ENCODE peak calls at places on chromosome 4, in ten cellular contexts. R is lower leg skin, A is tibial nerve, T is uterus, G is IMR-90, D is thyroid gland, K is vagina, M is breast epithelium, V is testis, Q is K562. B is an unnamed sample.

GRCh38 chr4:108693819-108694218 is 43.4 kb downstream of the OSTC start:
- DNase-seq in R (no peak), A (no peak), T (no peak), G (peak), D (no peak), K (no peak), M (no peak), V (no peak), Q (no peak), B (no peak)

GRCh38 chr4:92953462-92953861 is 649.7 kb downstream of the GRID2 start:
- DNase-seq in R (no peak), A (no peak), T (no peak), G (no peak), D (no peak), K (no peak), M (no peak), V (no peak), Q (no peak), B (no peak)

GRCh38 chr4:152014280-152014679 is 253.5 kb upstream of the GATB start:
- DNase-seq in R (no peak), A (no peak), T (no peak), G (no peak), D (no peak), K (no peak), M (no peak), V (no peak), Q (no peak), B (no peak)

GRCh38 chr4:184477201-184477999 is 3.0 kb upstream of the IRF2 start:
- DNase-seq in R (no peak), A (no peak), T (no peak), G (no peak), D (no peak), K (no peak), M (no peak), V (no peak), Q (no peak), B (no peak)

GRCh38 chr4:111283066-111283677 is 660.3 kb upstream of the PITX2 start:
- DNase-seq in R (peak), A (peak), T (no peak), G (peak), D (peak), K (no peak), M (peak), V (peak), Q (peak), B (peak)

GRCh38 chr4:24889991-24890390 is 22.9 kb downstream of the CCDC149 start:
- DNase-seq in R (no peak), A (no peak), T (no peak), G (peak), D (no peak), K (no peak), M (no peak), V (no peak), Q (no peak), B (no peak)

GRCh38 chr4:143433231-143433630 is 80.3 kb upstream of the SMARCA5 start:
- DNase-seq in R (no peak), A (no peak), T (no peak), G (no peak), D (no peak), K (no peak), M (no peak), V (no peak), Q (no peak), B (no peak)

GRCh38 chr4:140049024-140049923 is 104.7 kb downstream of the MAML3 start:
- DNase-seq in R (no peak), A (no peak), T (peak), G (peak), D (peak), K (no peak), M (no peak), V (peak), Q (no peak), B (peak)

GRCh38 chr4:145347684-145348083 is 134.0 kb upstream of the SMAD1 start:
- DNase-seq in R (no peak), A (no peak), T (no peak), G (peak), D (peak), K (no peak), M (no peak), V (no peak), Q (no peak), B (no peak)

GRCh38 chr4:184396001-184396400 is 78.3 kb downstream of the IRF2 start:
- DNase-seq in R (peak), A (no peak), T (no peak), G (no peak), D (no peak), K (no peak), M (no peak), V (no peak), Q (no peak), B (no peak)

GRCh38 chr4:38948551-38948950 is 80.9 kb downstream of the FAM114A1 start:
- DNase-seq in R (no peak), A (peak), T (peak), G (peak), D (no peak), K (peak), M (no peak), V (peak), Q (no peak), B (no peak)

GRCh38 chr4:179803857-179804256 is 2361.6 kb upstream of the AGA start:
- DNase-seq in R (no peak), A (no peak), T (no peak), G (peak), D (no peak), K (no peak), M (no peak), V (no peak), Q (no peak), B (no peak)

GRCh38 chr4:179804440-179804839 is 2362.2 kb upstream of the AGA start:
- DNase-seq in R (no peak), A (no peak), T (no peak), G (peak), D (no peak), K (no peak), M (no peak), V (no peak), Q (no peak), B (no peak)
- TF ChIP-seq POLR2A in R (no peak), A (no peak), T (no peak), G (no peak), D (no peak), K (no peak), M (no peak), V (no peak), Q (no peak), B (no peak)

GRCh38 chr4:188023682-188024081 is 28.1 kb downstream of the ZFP42 start:
- DNase-seq in R (no peak), A (no peak), T (no peak), G (peak), D (no peak), K (no peak), M (no peak), V (no peak), Q (no peak), B (no peak)
- H3K4me3 ChIP-seq in R (no peak), A (no peak), T (no peak), G (no peak), D (no peak), K (no peak), M (no peak), V (no peak), Q (no peak), B (no peak)

DNA sequence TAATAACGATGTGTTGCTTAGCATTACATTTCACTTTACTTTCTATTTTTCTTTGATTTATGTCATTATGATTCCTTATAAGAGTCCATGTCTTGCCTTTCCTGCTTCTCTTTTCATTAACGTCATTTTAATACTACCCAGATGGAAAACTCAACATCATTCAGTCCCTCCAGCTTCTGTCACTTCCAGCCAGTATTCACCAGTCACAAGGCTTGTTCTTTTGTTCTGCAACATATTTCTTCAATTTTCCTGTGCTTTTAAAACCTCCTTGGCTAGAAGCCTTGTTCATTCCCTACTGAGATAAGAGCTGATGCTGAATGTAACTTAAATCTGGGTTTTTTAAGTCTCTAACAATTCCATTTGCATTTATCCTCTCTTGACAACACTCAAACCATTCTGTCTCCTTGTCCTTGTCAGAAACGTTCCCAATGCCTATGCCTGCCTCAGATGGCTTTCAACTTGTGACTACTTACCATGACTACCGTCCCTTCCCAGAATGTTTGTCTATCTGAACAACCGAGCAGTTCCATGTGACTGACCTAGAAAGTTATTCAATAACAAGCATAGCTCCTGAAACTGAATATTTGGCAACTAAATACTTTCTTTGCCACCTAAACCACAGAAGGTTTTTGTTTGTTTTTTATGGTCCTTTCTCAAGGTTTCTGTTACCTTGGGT is 682.9 kb upstream of the GALNTL6 start:
- DNase-seq in R (no peak), A (no peak), T (no peak), G (no peak), D (peak), K (no peak), M (no peak), V (no peak), Q (no peak), B (no peak)
- TF ChIP-seq POLR2A in R (no peak), A (no peak), T (no peak), G (no peak), D (no peak), K (no peak), M (no peak), V (no peak), Q (no peak), B (no peak)

GRCh38 chr4:2443986-2444740 is 24.7 kb upstream of the RNF4 start:
- DNase-seq in R (no peak), A (no peak), T (no peak), G (no peak), D (no peak), K (no peak), M (no peak), V (no peak), Q (no peak), B (no peak)
- H3K4me3 ChIP-seq in R (no peak), A (no peak), T (no peak), G (no peak), D (no peak), K (no peak), M (no peak), V (no peak), Q (no peak), B (no peak)

GRCh38 chr4:10078481-10079233 is 37.9 kb downstream of the WDR1 start:
- DNase-seq in R (peak), A (no peak), T (peak), G (no peak), D (no peak), K (no peak), M (peak), V (no peak), Q (peak), B (no peak)
- TF ChIP-seq POLR2A in R (no peak), A (no peak), T (no peak), G (no peak), D (no peak), K (no peak), M (no peak), V (no peak), Q (no peak), B (no peak)

GRCh38 chr4:4914059-4914820 is 54.8 kb downstream of the MSX1 start:
- DNase-seq in R (peak), A (no peak), T (no peak), G (peak), D (no peak), K (peak), M (no peak), V (no peak), Q (no peak), B (no peak)

GRCh38 chr4:4914965-4915845 is 55.7 kb downstream of the MSX1 start:
- DNase-seq in R (peak), A (no peak), T (no peak), G (no peak), D (no peak), K (peak), M (no peak), V (no peak), Q (no peak), B (no peak)

GRCh38 chr4:4919926-4920325 is 60.5 kb downstream of the MSX1 start:
- DNase-seq in R (no peak), A (peak), T (no peak), G (no peak), D (peak), K (no peak), M (no peak), V (no peak), Q (no peak), B (no peak)

GRCh38 chr4:4921077-4921476 is 61.6 kb downstream of the MSX1 start:
- DNase-seq in R (peak), A (no peak), T (no peak), G (no peak), D (no peak), K (no peak), M (no peak), V (no peak), Q (no peak), B (no peak)

GRCh38 chr4:4918067-4918466 is 58.6 kb downstream of the MSX1 start:
- DNase-seq in R (no peak), A (no peak), T (no peak), G (no peak), D (no peak), K (no peak), M (no peak), V (no peak), Q (no peak), B (no peak)
- H3K4me3 ChIP-seq in R (no peak), A (no peak), T (no peak), G (no peak), D (no peak), K (no peak), M (no peak), V (no peak), Q (no peak), B (no peak)

GRCh38 chr4:40628888-40629287 is 776 bp downstream of the RBM47 start:
- DNase-seq in R (no peak), A (no peak), T (no peak), G (no peak), D (no peak), K (no peak), M (no peak), V (no peak), Q (no peak), B (no peak)

GRCh38 chr4:40630335-40631021 is 814 bp upstream of the RBM47 start:
- DNase-seq in R (no peak), A (peak), T (peak), G (no peak), D (peak), K (no peak), M (peak), V (peak), Q (no peak), B (peak)

GRCh38 chr4:40626183-40626990 is 3.3 kb downstream of the RBM47 start:
- DNase-seq in R (no peak), A (no peak), T (no peak), G (peak), D (peak), K (no peak), M (no peak), V (peak), Q (no peak), B (peak)

GRCh38 chr4:40627540-40627939 is 2.1 kb downstream of the RBM47 start:
- DNase-seq in R (no peak), A (no peak), T (no peak), G (no peak), D (no peak), K (no peak), M (no peak), V (no peak), Q (no peak), B (no peak)

DNA sequence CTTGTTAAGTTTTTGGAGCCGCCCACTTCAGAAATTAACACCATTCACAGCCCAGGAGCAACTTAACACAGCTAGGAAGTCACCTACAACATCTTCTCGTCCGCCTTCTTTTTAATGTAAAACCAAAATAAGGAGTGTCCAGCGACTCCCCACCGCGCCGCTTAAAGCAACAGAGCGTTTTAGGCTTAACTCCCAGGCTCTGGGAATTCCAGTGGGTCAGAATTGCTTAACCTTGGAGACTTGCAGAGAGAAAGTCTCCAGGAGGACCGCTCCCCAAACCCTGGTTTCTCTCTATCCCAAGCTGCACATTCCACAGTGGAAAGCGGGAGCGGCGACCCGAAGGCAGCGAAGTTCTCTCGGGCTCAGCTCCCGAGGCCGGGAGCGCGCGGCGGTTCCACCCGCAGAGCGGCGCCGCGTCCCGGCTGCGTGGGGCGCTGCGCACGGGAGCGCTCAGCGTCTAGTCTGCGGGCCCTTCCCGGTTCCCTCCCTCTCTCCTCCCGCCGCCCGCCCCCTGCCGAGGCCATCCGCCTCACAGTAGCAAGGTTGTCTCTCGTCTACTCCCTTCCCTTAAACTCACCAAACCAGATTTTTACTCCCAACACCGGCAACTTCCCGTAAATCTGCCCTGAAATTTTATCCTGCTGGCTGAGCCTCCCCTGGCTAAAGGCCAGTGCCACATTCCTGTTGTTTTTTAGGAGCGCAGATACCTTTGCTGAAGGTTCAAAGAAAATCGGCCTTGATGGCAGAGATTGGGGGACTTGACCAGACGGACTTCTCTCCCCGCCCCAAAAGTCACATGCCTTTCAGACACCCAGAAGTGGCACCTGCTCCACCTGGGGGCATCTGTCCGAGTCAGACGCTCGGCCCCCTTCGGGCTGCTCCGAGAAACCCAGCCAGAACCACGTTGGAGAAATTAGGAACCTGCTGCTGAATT is at the start of gene RBM47:
- DNase-seq in R (peak), A (no peak), T (peak), G (peak), D (peak), K (no peak), M (peak), V (peak), Q (no peak), B (peak)
- TF ChIP-seq POLR2A in R (no peak), A (no peak), T (no peak), G (no peak), D (peak), K (no peak), M (peak), V (no peak), Q (no peak), B (peak)

GRCh38 chr4:68021185-68021584 is 57.9 kb upstream of the TMPRSS11A start:
- DNase-seq in R (no peak), A (no peak), T (no peak), G (no peak), D (no peak), K (no peak), M (no peak), V (no peak), Q (no peak), B (no peak)
- H3K4me3 ChIP-seq in R (no peak), A (no peak), T (no peak), G (no peak), D (no peak), K (no peak), M (no peak), V (no peak), Q (no peak), B (no peak)

GRCh38 chr4:153628796-153629315 is 55.2 kb upstream of the TLR2 start:
- DNase-seq in R (no peak), A (no peak), T (no peak), G (no peak), D (no peak), K (no peak), M (no peak), V (no peak), Q (no peak), B (no peak)
- TF ChIP-seq POLR2A in R (no peak), A (no peak), T (no peak), G (no peak), D (no peak), K (no peak), M (no peak), V (no peak), Q (no peak), B (no peak)

DNA sequence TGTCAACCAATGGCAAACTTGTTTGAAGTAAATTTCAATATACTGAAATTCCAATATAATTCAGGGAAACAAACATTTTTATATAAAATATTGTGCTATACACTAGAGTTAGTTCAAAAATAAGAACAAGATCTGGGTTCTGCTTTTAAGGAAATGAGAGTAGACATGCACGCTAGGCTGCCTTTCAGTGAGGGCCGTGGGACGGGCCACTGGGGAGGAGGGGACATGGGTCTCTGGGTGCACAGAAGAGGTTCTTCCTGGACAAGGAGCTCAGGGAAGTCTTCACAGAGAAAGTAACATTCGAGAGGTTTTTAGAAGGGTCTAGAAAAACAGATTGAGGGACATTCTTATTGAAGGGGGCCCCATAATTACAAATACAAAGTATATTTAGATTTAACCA is 64.4 kb downstream of the SHROOM3 start:
- DNase-seq in R (no peak), A (no peak), T (no peak), G (no peak), D (no peak), K (no peak), M (no peak), V (no peak), Q (no peak), B (no peak)
- H3K4me3 ChIP-seq in R (no peak), A (no peak), T (no peak), G (no peak), D (no peak), K (no peak), M (no peak), V (no peak), Q (no peak), B (no peak)